ENCODE peak calls at places on chromosome 9, in five cellular contexts. N, P, U, M and T are unnamed samples. For H3K36me3, the result is how much of the 10 kb centered on the place peaks cover.

GRCh38 chr9:70963554-70963953 is 157.9 kb downstream of the TRPM3 start:
- DNase-seq in N (no peak), P (no peak), U (no peak), M (no peak), T (no peak)

GRCh38 chr9:11874414-11874813 is 818.8 kb upstream of the TYRP1 start:
- DNase-seq in N (no peak), P (no peak), U (no peak), M (no peak), T (no peak)

GRCh38 chr9:70218767-70219166 is 40.0 kb upstream of the SMC5 start:
- DNase-seq in N (peak), P (no peak), U (no peak), M (no peak), T (no peak)

GRCh38 chr9:115770521-115770920 is 383.1 kb upstream of the PAPPA start:
- DNase-seq in N (no peak), P (no peak), U (no peak), M (no peak), T (no peak)

GRCh38 chr9:20209421-20210340 is 412.6 kb downstream of the MLLT3 start:
- DNase-seq in N (no peak), P (no peak), U (no peak), M (no peak), T (no peak)

GRCh38 chr9:124852829-124853531 is at the start of gene WDR38:
- DNase-seq in N (peak), P (peak), U (peak), M (peak), T (peak)

GRCh38 chr9:78001946-78002731 is 29.5 kb downstream of the GNAQ start:
- DNase-seq in N (no peak), P (peak), U (no peak), M (no peak), T (no peak)

GRCh38 chr9:99103505-99103904 is 1.4 kb upstream of the TGFBR1 start:
- DNase-seq in N (no peak), P (no peak), U (no peak), M (no peak), T (no peak)

GRCh38 chr9:22457448-22457847 is 10.8 kb downstream of the DMRTA1 start:
- DNase-seq in N (no peak), P (no peak), U (no peak), M (no peak), T (no peak)

GRCh38 chr9:68507796-68508145 is 32.9 kb downstream of the TMEM252 start:
- DNase-seq in N (no peak), P (no peak), U (no peak), M (no peak), T (no peak)

GRCh38 chr9:4769321-4770080 is 23.2 kb upstream of the RCL1 start:
- DNase-seq in N (peak), P (peak), U (no peak), M (no peak), T (no peak)

GRCh38 chr9:112858625-112859147 is 32.0 kb downstream of the SLC46A2 start:
- DNase-seq in N (peak), P (peak), U (no peak), M (no peak), T (no peak)

GRCh38 chr9:114621975-114622609 is 11.0 kb downstream of the TMEM268 start:
- DNase-seq in N (peak), P (peak), U (peak), M (no peak), T (no peak)

GRCh38 chr9:16241231-16241630 is 629.2 kb downstream of the BNC2 start:
- DNase-seq in N (no peak), P (peak), U (no peak), M (no peak), T (no peak)

GRCh38 chr9:223167-223566 is 8.5 kb downstream of the DOCK8 start:
- DNase-seq in N (no peak), P (no peak), U (no peak), M (no peak), T (no peak)

GRCh38 chr9:12185856-12186255 is 507.3 kb upstream of the TYRP1 start:
- DNase-seq in N (no peak), P (no peak), U (no peak), M (no peak), T (no peak)

GRCh38 chr9:23821400-23822181 is 4.4 kb downstream of the ELAVL2 start:
- DNase-seq in N (peak), P (no peak), U (no peak), M (peak), T (peak)

GRCh38 chr9:128503870-128504269 is 649 bp upstream of the GLE1 start:
- DNase-seq in N (peak), P (peak), U (peak), M (peak), T (no peak)

GRCh38 chr9:137739371-137739915 is 120.6 kb downstream of the EHMT1 start:
- DNase-seq in N (no peak), P (no peak), U (no peak), M (no peak), T (no peak)

GRCh38 chr9:12812710-12813109 is 37.9 kb downstream of the LURAP1L start:
- DNase-seq in N (no peak), P (no peak), U (no peak), M (no peak), T (no peak)

GRCh38 chr9:89359636-89360315 is 41.5 kb downstream of the SECISBP2 start:
- DNase-seq in N (no peak), P (no peak), U (no peak), M (no peak), T (no peak)

GRCh38 chr9:23551171-23551795 is 274.8 kb downstream of the ELAVL2 start:
- DNase-seq in N (no peak), P (no peak), U (no peak), M (no peak), T (no peak)

GRCh38 chr9:97559111-97559514 is 57.6 kb downstream of the TMOD1 start:
- DNase-seq in N (peak), P (no peak), U (no peak), M (no peak), T (no peak)

GRCh38 chr9:86075132-86075807 is 24.1 kb downstream of the GOLM1 start:
- DNase-seq in N (no peak), P (no peak), U (no peak), M (no peak), T (no peak)

GRCh38 chr9:130309689-130310455 is 44.3 kb downstream of the HMCN2 start:
- DNase-seq in N (no peak), P (no peak), U (no peak), M (no peak), T (no peak)

GRCh38 chr9:6833518-6834192 is 75.9 kb downstream of the KDM4C start:
- DNase-seq in N (no peak), P (peak), U (no peak), M (no peak), T (no peak)

GRCh38 chr9:129440394-129441186 is 180.3 kb downstream of the C9orf50 start:
- DNase-seq in N (no peak), P (no peak), U (no peak), M (no peak), T (no peak)

DNA sequence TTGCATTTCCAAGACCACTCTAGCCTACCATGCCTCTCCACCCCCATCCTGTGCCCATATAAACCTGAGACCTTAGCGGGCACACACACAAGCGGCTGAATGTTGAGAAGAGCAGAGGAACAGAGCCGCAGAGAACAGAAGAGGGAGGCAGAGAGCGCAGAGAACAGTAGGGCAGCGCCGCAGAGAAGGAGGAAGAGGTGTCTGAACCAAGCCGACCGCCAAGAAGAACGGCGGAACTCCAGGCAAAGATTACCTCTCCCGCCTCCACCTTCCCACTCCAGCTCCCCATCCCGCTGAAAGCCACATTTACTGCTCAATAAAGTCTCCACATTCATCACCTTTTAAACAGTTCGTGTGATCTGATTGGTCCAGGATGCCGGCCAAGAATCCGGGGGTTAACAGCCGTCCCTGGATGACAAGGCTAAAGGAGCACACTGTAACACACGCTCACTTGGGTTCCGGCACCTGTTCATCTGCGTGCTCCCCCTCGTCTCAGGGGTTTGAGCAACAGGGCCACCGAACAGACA is 33.2 kb downstream of the GRIN3A start:
- DNase-seq in N (peak), P (no peak), U (no peak), M (peak), T (peak)
- H3K4me3 ChIP-seq in N (no peak), P (no peak), U (no peak), M (peak), T (no peak)

GRCh38 chr9:126615791-126616447 is 2.2 kb downstream of the LMX1B start:
- DNase-seq in N (peak), P (no peak), U (no peak), M (no peak), T (no peak)
- TF ChIP-seq CTCF in N (peak), P (no peak), U (no peak), M (no peak), T (no peak)

GRCh38 chr9:136411358-136411757 is 900 bp downstream of the PMPCA start:
- DNase-seq in N (peak), P (no peak), U (no peak), M (no peak), T (no peak)

GRCh38 chr9:136409557-136410455 is 608 bp downstream of the ENTR1 start:
- DNase-seq in N (peak), P (peak), U (no peak), M (peak), T (peak)

GRCh38 chr9:136412912-136413420 is 2.5 kb downstream of the PMPCA start:
- DNase-seq in N (no peak), P (peak), U (no peak), M (no peak), T (no peak)

GRCh38 chr9:136407911-136408310 is 2.5 kb downstream of the ENTR1 start:
- DNase-seq in N (no peak), P (no peak), U (no peak), M (no peak), T (no peak)

DNA sequence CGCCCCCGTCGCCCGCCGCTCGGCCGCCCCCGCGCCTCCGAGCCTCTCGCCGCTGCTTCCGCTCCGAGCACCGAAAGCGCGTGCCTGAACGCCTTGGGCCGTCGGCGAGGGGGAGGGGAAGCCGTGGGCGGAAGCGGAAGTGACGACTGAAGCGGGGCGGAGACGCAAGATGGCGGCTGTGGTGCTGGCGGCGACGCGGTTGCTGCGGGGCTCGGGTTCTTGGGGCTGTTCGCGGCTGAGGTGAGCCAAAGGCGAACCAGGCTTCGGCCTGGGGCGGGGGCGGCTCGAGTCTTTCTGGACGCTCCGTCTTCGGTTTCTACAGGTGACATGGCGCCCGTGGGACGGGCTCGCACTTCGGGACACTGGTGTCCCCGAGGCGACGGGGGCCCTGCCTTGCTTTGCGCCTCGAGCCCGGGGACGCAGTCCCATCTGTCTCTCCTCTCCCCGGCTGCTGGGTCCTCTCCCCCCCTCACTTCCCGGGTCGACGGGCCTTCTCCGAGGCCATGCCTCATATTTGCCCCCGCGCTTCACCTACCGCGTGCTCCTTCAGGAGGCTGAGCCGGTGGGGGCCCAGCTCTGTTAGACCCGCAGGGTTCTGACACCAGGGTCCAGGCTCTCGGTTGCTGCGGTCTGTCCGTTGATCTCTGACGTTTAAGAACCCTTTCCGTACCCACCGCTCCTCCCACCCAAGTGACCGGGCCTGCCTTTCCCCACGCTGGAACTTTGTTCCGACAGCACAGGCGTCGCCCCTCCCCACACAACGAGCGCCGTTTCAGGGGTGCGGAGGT is at the start of the genes ENTR1 and PMPCA:
- DNase-seq in N (peak), P (peak), U (peak), M (peak), T (peak)
- H3K36me3 ChIP-seq in N (under half), P (under half), U (under half), M (under half), T (under half)

DNA sequence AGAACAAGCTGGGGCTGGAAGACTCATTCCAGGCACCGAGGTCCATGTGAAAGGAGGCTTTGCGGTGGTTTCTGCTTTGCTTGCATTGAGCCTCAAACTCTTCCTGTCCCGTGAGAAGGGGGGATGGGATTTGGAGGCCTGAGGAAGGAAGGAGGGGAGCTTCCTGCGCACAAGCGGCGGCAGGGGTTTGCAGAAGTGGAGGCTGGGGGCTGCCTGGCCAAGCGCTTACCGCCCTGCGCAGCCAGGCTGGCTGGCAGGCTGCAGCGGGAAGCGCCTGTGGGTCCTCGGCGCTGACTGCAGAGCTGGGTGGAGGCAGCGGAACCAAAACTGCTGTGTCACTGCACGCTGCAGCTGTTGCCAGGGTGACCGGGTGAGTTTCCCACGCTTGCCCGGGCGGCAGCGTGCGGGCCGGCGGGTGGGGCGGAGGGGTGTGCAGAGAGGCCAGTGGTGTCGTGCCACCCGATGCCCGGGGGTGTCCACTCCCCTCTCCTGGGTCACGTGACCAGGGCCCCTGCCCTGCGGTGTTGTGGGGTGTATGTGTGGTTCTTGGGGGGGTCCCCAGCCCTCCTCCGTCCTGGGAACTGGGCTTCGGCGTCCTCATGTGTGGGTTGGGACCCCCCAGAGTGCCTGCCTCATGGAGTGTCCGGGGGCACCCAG is 81.0 kb downstream of the RXRA start:
- DNase-seq in N (peak), P (peak), U (peak), M (peak), T (peak)
- H3K4me3 ChIP-seq in N (peak), P (no peak), U (no peak), M (peak), T (no peak)

GRCh38 chr9:18626046-18626698 is 152.2 kb downstream of the ADAMTSL1 start:
- DNase-seq in N (peak), P (no peak), U (no peak), M (no peak), T (no peak)
- TF ChIP-seq CTCF in N (peak), P (no peak), U (no peak), M (no peak), T (no peak)